ENCODE peak calls at places on chromosomes 11 and 22, in four cellular contexts. One of them, this sample, is unnamed.

GRCh38 chr11:68303083-68303482 is 9.3 kb upstream of the LRP5 start:
- DNase-seq in GM12878: no peak
- DNase-seq in K562: no peak
- DNase-seq in HepG2: no peak
- DNase-seq in this sample: no peak

GRCh38 chr11:62770778-62771143 is 435 bp upstream of the TAF6L start:
- DNase-seq in GM12878: no peak
- DNase-seq in K562: no peak
- DNase-seq in HepG2: peak
- DNase-seq in this sample: no peak

GRCh38 chr22:28718044-28718443 is 23.6 kb downstream of the CHEK2 start:
- DNase-seq in GM12878: no peak
- DNase-seq in K562: no peak
- DNase-seq in HepG2: no peak
- DNase-seq in this sample: no peak

GRCh38 chr11:41413843-41414242 is 45.6 kb downstream of the LRRC4C start:
- DNase-seq in GM12878: no peak
- DNase-seq in K562: no peak
- DNase-seq in HepG2: no peak
- DNase-seq in this sample: no peak

GRCh38 chr11:74474316-74474715 is 7.0 kb upstream of the KCNE3 start:
- DNase-seq in GM12878: no peak
- DNase-seq in K562: no peak
- DNase-seq in HepG2: no peak
- DNase-seq in this sample: no peak

GRCh38 chr11:68004551-68005335 is 846 bp upstream of the UNC93B1 start:
- DNase-seq in GM12878: no peak
- DNase-seq in K562: no peak
- DNase-seq in HepG2: no peak
- DNase-seq in this sample: no peak

GRCh38 chr22:23088199-23088604 is 17.9 kb downstream of the GNAZ start:
- DNase-seq in GM12878: no peak
- DNase-seq in K562: peak
- DNase-seq in HepG2: no peak
- DNase-seq in this sample: no peak

GRCh38 chr11:70399681-70400112 is 1.4 kb downstream of the CTTN start:
- DNase-seq in GM12878: no peak
- DNase-seq in K562: peak
- DNase-seq in HepG2: peak
- DNase-seq in this sample: peak

GRCh38 chr11:115905331-115905730 is 401.1 kb upstream of the CADM1 start:
- DNase-seq in GM12878: no peak
- DNase-seq in K562: no peak
- DNase-seq in HepG2: no peak
- DNase-seq in this sample: no peak

GRCh38 chr22:21815958-21816357 is 51.5 kb downstream of the MAPK1 start:
- DNase-seq in GM12878: no peak
- DNase-seq in K562: no peak
- DNase-seq in HepG2: no peak
- DNase-seq in this sample: no peak

GRCh38 chr11:36818410-36818809 is 220.4 kb upstream of the RAG2 start:
- DNase-seq in GM12878: no peak
- DNase-seq in K562: peak
- DNase-seq in HepG2: no peak
- DNase-seq in this sample: peak

GRCh38 chr11:94794287-94795168 is 26.4 kb downstream of the AMOTL1 start:
- DNase-seq in GM12878: no peak
- DNase-seq in K562: peak
- DNase-seq in HepG2: no peak
- DNase-seq in this sample: no peak

GRCh38 chr11:15920856-15921629 is 435.3 kb downstream of the SOX6 start:
- DNase-seq in GM12878: no peak
- DNase-seq in K562: no peak
- DNase-seq in HepG2: no peak
- DNase-seq in this sample: no peak

GRCh38 chr11:15918674-15919073 is 437.7 kb downstream of the SOX6 start:
- DNase-seq in GM12878: no peak
- DNase-seq in K562: no peak
- DNase-seq in HepG2: no peak
- DNase-seq in this sample: no peak

GRCh38 chr11:15913261-15913660 is 443.1 kb downstream of the SOX6 start:
- DNase-seq in GM12878: no peak
- DNase-seq in K562: no peak
- DNase-seq in HepG2: no peak
- DNase-seq in this sample: no peak

GRCh38 chr11:15923169-15923568 is 433.2 kb downstream of the SOX6 start:
- DNase-seq in GM12878: no peak
- DNase-seq in K562: peak
- DNase-seq in HepG2: no peak
- DNase-seq in this sample: no peak

DNA sequence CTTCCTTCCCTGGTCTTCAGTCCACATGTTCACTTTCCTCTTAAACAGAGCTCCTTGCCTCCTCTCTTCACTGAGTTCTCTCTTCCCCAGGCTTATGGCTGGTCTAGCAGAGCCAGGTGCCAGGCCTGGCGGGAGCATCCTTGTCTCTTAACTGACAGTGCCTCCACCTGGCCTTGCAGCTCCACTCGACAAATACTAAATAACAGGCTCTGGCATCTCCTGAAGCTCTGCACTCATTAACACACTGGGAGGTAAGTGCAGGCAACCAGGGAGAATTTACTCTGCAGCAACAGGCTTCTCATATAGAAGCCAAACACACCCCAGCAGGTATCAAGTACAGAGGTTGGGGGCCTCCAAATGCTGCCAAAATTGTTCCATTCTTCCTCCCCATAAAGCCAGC is 438.1 kb downstream of the SOX6 start:
- DNase-seq in GM12878: no peak
- DNase-seq in K562: no peak
- DNase-seq in HepG2: no peak
- DNase-seq in this sample: no peak
- TF ChIP-seq FOXK2 in GM12878: no peak
- TF ChIP-seq FOXK2 in K562: no peak
- TF ChIP-seq FOXK2 in HepG2: no peak
- TF ChIP-seq FOXK2 in this sample: no peak

DNA sequence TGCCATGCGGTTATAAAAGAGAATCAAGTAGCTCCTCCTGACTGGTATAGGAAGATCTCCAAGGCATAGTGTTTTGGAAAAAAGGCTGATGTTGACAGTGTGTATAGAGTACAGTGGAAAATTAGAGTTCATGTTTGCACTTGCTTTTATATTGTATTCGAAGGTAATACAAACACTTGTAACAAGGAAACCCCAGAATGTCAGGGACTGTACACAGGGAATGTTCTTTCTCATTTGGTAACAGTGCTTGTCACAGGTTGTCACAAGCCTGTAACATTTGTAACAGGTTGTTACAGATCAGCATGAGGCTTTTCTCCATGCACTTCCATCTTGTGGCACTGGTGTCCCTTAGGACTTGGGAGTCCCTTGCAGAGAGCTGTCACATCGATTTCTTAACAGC is 64.0 kb downstream of the GRK3 start:
- DNase-seq in GM12878: no peak
- DNase-seq in K562: no peak
- DNase-seq in HepG2: no peak
- DNase-seq in this sample: no peak
- TF ChIP-seq BHLHE40 in GM12878: no peak
- TF ChIP-seq BHLHE40 in K562: no peak
- TF ChIP-seq BHLHE40 in HepG2: no peak
- TF ChIP-seq BHLHE40 in this sample: no peak

DNA sequence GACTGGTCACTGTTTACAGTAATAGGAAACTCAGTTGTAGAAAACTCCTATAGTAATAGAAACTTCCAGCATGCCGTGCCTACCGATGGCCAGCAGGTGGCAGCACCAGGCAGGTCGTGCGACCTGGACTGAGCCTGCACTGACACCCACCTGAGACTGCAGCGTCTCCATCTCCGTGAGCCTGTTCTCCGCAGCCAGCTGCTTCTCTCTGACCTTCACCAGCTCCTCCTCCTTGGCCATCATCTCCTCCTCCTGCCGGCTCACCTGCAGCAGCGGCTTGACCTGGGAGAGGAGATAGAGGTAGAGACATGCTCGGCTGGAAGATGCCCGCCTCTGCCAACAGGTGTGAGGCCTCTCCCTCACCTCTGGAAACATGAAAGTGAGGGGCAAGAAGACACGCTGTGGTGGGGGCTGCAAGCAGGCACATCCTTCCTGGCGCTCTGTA is 48.5 kb downstream of the APOL1 start:
- DNase-seq in GM12878: no peak
- DNase-seq in K562: peak
- DNase-seq in HepG2: peak
- DNase-seq in this sample: peak
- TF ChIP-seq FOXK2 in GM12878: no peak
- TF ChIP-seq FOXK2 in K562: no peak
- TF ChIP-seq FOXK2 in HepG2: no peak
- TF ChIP-seq FOXK2 in this sample: no peak

DNA sequence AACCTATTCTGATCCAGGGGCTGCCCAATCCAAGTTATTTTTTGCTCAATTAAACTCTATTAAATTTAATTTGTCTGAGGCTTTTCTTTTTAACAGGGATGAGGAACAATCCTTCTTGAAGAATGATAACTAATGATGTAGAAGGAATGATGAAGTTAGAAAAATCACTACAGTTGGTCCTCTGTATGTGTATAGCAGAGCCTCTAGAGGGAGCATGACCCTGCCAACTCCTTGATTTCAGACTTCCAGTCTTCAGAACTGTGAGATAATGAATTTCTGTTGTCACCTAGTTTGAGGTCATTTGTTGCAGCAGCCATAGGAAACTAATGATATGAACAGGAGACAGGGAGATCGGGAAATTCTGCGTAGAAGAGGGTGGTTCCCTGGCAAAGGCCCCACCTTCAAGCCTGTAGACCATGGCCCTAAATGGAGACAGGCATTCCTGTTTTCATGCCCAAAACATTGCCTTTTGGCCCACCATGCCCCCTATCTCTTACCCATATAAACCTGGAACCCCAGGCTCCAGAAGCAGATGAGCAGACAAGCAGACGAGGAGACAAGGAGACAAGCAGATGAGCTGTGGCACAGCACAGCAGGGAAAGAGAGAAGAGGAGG is 7.7 kb upstream of the QSER1 start:
- DNase-seq in GM12878: no peak
- DNase-seq in K562: no peak
- DNase-seq in HepG2: no peak
- DNase-seq in this sample: no peak
- TF ChIP-seq BHLHE40 in GM12878: no peak
- TF ChIP-seq BHLHE40 in K562: no peak
- TF ChIP-seq BHLHE40 in HepG2: no peak
- TF ChIP-seq BHLHE40 in this sample: no peak

GRCh38 chr22:43562843-43563242 is 151.0 kb downstream of the MPPED1 start:
- DNase-seq in GM12878: no peak
- DNase-seq in K562: no peak
- DNase-seq in HepG2: no peak
- DNase-seq in this sample: no peak
- TF ChIP-seq FOXK2 in GM12878: no peak
- TF ChIP-seq FOXK2 in K562: no peak
- TF ChIP-seq FOXK2 in HepG2: no peak
- TF ChIP-seq FOXK2 in this sample: no peak

GRCh38 chr11:12554122-12554521 is 120.1 kb upstream of the TEAD1 start:
- DNase-seq in GM12878: no peak
- DNase-seq in K562: no peak
- DNase-seq in HepG2: no peak
- DNase-seq in this sample: no peak

GRCh38 chr11:12556155-12556554 is 118.1 kb upstream of the TEAD1 start:
- DNase-seq in GM12878: no peak
- DNase-seq in K562: no peak
- DNase-seq in HepG2: no peak
- DNase-seq in this sample: no peak

GRCh38 chr11:12559011-12559410 is 115.2 kb upstream of the TEAD1 start:
- DNase-seq in GM12878: no peak
- DNase-seq in K562: no peak
- DNase-seq in HepG2: no peak
- DNase-seq in this sample: no peak

GRCh38 chr11:12560362-12560761 is 113.9 kb upstream of the TEAD1 start:
- DNase-seq in GM12878: no peak
- DNase-seq in K562: no peak
- DNase-seq in HepG2: no peak
- DNase-seq in this sample: no peak

GRCh38 chr11:12556788-12557384 is 117.3 kb upstream of the TEAD1 start:
- DNase-seq in GM12878: no peak
- DNase-seq in K562: no peak
- DNase-seq in HepG2: peak
- DNase-seq in this sample: no peak
- TF ChIP-seq BHLHE40 in GM12878: no peak
- TF ChIP-seq BHLHE40 in K562: no peak
- TF ChIP-seq BHLHE40 in HepG2: no peak
- TF ChIP-seq BHLHE40 in this sample: no peak

GRCh38 chr11:44345781-44346180 is 35.8 kb upstream of the ALX4 start:
- DNase-seq in GM12878: no peak
- DNase-seq in K562: no peak
- DNase-seq in HepG2: no peak
- DNase-seq in this sample: no peak
- TF ChIP-seq FOXK2 in GM12878: no peak
- TF ChIP-seq FOXK2 in K562: no peak
- TF ChIP-seq FOXK2 in HepG2: no peak
- TF ChIP-seq FOXK2 in this sample: no peak

DNA sequence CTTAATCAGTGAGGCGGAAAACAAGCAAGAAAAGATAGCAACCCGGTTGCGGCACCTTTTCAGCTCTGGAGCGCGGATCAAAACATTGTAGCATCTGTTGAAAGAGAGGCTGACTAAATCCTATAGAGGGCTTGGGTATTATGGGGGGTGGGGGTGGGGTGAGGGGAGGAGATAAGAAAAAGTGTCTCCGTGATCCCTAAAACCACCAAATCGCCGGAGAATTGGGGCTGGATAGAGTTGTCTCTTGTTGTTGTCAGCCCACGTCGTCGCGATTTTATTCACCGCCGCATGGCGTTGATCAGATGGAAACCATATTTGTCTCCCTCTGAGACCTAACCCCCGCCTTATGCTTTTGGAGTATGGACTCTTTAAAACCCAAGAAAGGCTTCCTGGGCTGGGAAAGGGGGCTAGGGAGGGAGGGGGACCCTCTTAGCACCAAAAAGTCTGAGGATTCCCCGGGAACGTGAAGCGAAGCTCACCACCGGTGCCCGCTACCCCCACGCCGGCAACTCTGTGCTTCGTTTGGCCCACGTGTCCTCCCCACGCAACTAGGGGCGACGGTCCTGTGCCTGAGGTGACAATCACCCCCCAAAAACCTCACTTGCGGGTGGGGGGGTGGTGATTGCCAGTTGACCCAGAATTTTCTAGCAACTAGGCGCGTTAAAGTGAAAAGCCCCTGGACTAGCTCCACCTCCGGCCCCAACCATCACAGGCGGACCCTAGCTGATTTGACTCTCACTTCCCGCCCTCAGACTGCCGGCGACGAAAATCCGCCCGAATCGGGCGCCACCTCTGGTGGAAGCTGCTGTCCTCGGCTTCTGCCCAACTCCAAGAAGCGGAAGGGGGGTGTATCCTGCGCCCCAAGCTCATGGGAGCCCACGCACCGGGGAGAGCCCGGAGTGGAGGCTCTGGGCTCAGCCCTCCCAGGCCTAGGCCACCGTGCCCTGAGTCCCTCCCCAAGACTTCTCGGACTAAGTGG is 12.8 kb downstream of the PAX6 start:
- DNase-seq in GM12878: no peak
- DNase-seq in K562: no peak
- DNase-seq in HepG2: no peak
- DNase-seq in this sample: no peak
- TF ChIP-seq BHLHE40 in GM12878: no peak
- TF ChIP-seq BHLHE40 in K562: no peak
- TF ChIP-seq BHLHE40 in HepG2: no peak
- TF ChIP-seq BHLHE40 in this sample: no peak